ENCODE peak calls at places on chromosome 20, in eight cellular contexts. S is ovary, Y is cardiac muscle cell, X is AG09309, Z is pancreas, W is fibroblast of lung, E is H1, H is brain microvascular endothelial cell. N is an unnamed sample.

GRCh38 chr20:58018590-58018989 is 209.9 kb downstream of the ANKRD60 start:
- DNase-seq in S (no peak), Y (no peak), X (no peak), Z (no peak), W (no peak), E (no peak), H (no peak), N (no peak)

GRCh38 chr20:301886-302848 is 4.8 kb downstream of the ZCCHC3 start:
- DNase-seq in S (no peak), Y (no peak), X (no peak), Z (no peak), W (no peak), E (no peak), H (no peak), N (no peak)

GRCh38 chr20:22921595-22922421 is 113.3 kb upstream of the SSTR4 start:
- DNase-seq in S (no peak), Y (peak; percentile 81), X (peak; percentile 65), Z (no peak), W (peak; percentile 60), E (no peak), H (peak; percentile 59), N (peak; percentile 18)

GRCh38 chr20:58028123-58028522 is 200.3 kb downstream of the ANKRD60 start:
- DNase-seq in S (no peak), Y (no peak), X (no peak), Z (no peak), W (no peak), E (peak; percentile 76), H (no peak), N (no peak)

GRCh38 chr20:38218566-38218885 is 42.0 kb downstream of the KIAA1755 start:
- DNase-seq in S (no peak), Y (no peak), X (no peak), Z (no peak), W (no peak), E (no peak), H (no peak), N (no peak)

GRCh38 chr20:25566821-25567220 is 18.5 kb downstream of the NINL start:
- DNase-seq in S (no peak), Y (no peak), X (no peak), Z (no peak), W (no peak), E (no peak), H (no peak), N (no peak)

GRCh38 chr20:6588296-6588695 is 179.2 kb upstream of the BMP2 start:
- DNase-seq in S (no peak), Y (peak; percentile 74), X (no peak), Z (no peak), W (peak; percentile 62), E (no peak), H (peak; percentile 77), N (no peak)

GRCh38 chr20:43529457-43530153 is 22.1 kb downstream of the L3MBTL1 start:
- DNase-seq in S (no peak), Y (no peak), X (no peak), Z (no peak), W (no peak), E (no peak), H (no peak), N (no peak)

GRCh38 chr20:48614593-48615274 is 213.1 kb downstream of the PREX1 start:
- DNase-seq in S (no peak), Y (no peak), X (no peak), Z (no peak), W (peak; percentile 20), E (no peak), H (no peak), N (no peak)

GRCh38 chr20:48948612-48949011 is 27.1 kb downstream of the ARFGEF2 start:
- DNase-seq in S (no peak), Y (no peak), X (no peak), Z (no peak), W (no peak), E (no peak), H (no peak), N (no peak)

GRCh38 chr20:33301192-33301930 is 18.3 kb downstream of the BPIFB1 start:
- DNase-seq in S (no peak), Y (peak; percentile 24), X (no peak), Z (no peak), W (peak; percentile 30), E (no peak), H (peak; percentile 10), N (no peak)

GRCh38 chr20:38432292-38432691 is 2.8 kb downstream of the SNHG17 start:
- DNase-seq in S (no peak), Y (no peak), X (no peak), Z (no peak), W (no peak), E (no peak), H (no peak), N (no peak)

GRCh38 chr20:8670207-8670899 is 398.5 kb upstream of the PLCB4 start:
- DNase-seq in S (no peak), Y (no peak), X (no peak), Z (no peak), W (no peak), E (no peak), H (no peak), N (no peak)

GRCh38 chr20:37257993-37258392 is 3.6 kb downstream of the GHRH start:
- DNase-seq in S (no peak), Y (no peak), X (no peak), Z (no peak), W (no peak), E (peak; percentile 68), H (no peak), N (no peak)

GRCh38 chr20:64035066-64035932 is 683 bp upstream of the C20orf204 start:
- DNase-seq in S (no peak), Y (no peak), X (no peak), Z (no peak), W (no peak), E (no peak), H (no peak), N (no peak)

GRCh38 chr20:13105864-13106457 is 97.2 kb downstream of the SPTLC3 start:
- DNase-seq in S (no peak), Y (peak; percentile 59), X (no peak), Z (no peak), W (peak; percentile 6), E (no peak), H (peak; percentile 4), N (peak; percentile 22)

GRCh38 chr20:6000851-6001250 is 50.4 kb downstream of the MCM8 start:
- DNase-seq in S (no peak), Y (no peak), X (no peak), Z (no peak), W (no peak), E (no peak), H (no peak), N (no peak)

DNA sequence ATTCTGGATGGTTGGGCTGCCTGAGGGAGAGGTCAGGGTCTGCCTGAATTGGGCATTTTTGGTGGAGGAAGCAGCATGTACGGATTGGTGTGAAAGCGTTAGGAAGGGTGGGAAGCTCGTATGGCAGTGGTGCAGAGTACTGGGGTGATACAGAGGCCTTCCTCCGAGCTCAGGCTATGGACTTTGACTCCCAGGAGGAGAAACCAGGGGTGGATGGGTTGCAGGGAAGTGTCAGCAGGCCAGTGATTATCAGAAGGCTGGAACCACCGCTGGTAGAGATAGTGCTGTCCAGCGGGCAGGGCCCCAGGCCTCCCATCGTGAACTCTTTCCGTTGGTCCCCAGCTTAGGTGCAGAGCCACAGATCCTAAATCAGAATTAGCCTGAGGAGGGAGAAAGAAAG is 5.3 kb downstream of the WFDC5 start:
- DNase-seq in S (no peak), Y (no peak), X (no peak), Z (no peak), W (no peak), E (peak; percentile 22), H (no peak), N (no peak)
- H3K4me3 ChIP-seq in S (no peak overlapping the region), Y (no peak overlapping the region), X (no peak overlapping the region), Z (no peak overlapping the region), W (no peak overlapping the region), E (no peak overlapping the region), H (no peak overlapping the region), N (no peak overlapping the region)

DNA sequence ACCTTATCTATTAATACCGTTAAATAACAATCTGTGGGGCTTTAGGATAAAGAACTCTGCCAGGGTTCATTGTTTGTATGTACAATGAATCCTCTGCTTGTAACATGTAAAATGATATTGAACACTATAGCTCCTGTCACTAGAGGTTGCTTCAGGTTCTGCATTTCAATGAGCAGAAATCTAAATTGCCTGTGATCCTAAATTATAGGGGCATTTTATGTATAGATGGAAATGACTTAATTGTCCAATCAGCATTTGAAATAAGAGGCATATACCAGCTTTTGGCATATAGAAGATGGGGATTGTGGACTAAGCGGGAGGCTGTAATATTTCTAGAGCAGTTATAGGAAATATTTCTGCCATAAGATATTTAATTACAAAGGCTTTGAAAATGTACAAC is 2.0 kb downstream of the NCOA3 start:
- DNase-seq in S (no peak), Y (no peak), X (no peak), Z (no peak), W (no peak), E (no peak), H (no peak), N (no peak)
- TF ChIP-seq CTCF in S (no peak), Y (no peak), X (no peak), Z (no peak), W (no peak), E (no peak), H (no peak), N (no peak)

GRCh38 chr20:32052090-32052791 is at the start of gene HCK:
- DNase-seq in S (no peak), Y (no peak), X (no peak), Z (no peak), W (no peak), E (peak; percentile 58), H (no peak), N (no peak)

GRCh38 chr20:32050851-32051556 is 1.0 kb upstream of the HCK start:
- DNase-seq in S (no peak), Y (no peak), X (no peak), Z (no peak), W (no peak), E (peak; percentile 69), H (no peak), N (no peak)

GRCh38 chr20:32052792-32053362 is 835 bp downstream of the HCK start:
- DNase-seq in S (peak; percentile 27), Y (no peak), X (no peak), Z (no peak), W (no peak), E (peak; percentile 70), H (no peak), N (no peak)

GRCh38 chr20:32050324-32050723 is 1.7 kb upstream of the HCK start:
- DNase-seq in S (no peak), Y (no peak), X (no peak), Z (no peak), W (no peak), E (no peak), H (no peak), N (no peak)

GRCh38 chr20:32051720-32052089 is 337 bp upstream of the HCK start:
- DNase-seq in S (no peak), Y (no peak), X (no peak), Z (no peak), W (no peak), E (no peak), H (no peak), N (no peak)
- H3K4me3 ChIP-seq in S (no peak overlapping the region), Y (no peak overlapping the region), X (no peak overlapping the region), Z (no peak overlapping the region), W (no peak overlapping the region), E (peak overlapping the region; percentile 70), H (no peak overlapping the region), N (no peak overlapping the region)

DNA sequence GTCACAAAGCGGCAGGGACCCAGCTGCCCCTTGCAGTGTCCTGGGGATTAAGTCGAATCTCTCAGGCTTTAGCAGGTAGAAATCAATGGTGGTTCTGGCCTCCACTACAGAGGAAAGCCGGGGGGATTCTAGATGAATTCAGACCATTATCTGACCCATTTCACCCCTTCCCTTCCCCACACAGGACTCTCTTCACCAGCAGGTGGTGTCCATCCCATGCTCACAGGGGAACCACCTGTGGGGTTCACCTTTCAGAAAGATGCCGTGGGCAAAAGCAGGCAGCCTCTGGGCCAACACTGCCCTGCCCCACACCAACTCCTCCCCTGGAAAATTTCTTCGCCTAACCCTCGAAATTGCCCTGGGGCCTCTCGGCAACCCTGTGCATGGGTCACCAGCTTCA is 123.8 kb upstream of the GGTLC1 start:
- DNase-seq in S (no peak), Y (no peak), X (no peak), Z (no peak), W (no peak), E (no peak), H (no peak), N (no peak)
- TF ChIP-seq CTCF in S (no peak), Y (no peak), X (no peak), Z (no peak), W (no peak), E (peak; percentile 13), H (no peak), N (no peak)

N was measured in astrocyte of the cerebellum.